ENCODE peak calls at places on chromosomes 11 and 22, in ten cellular contexts. Q is HFF-Myc, M is AG09319, U is brain microvascular endothelial cell, N is right lobe of liver, G is HFFc6, F is kidney epithelial cell, H is A549, W is PC-3, B is fibroblast of mammary gland. E is an unnamed sample.

GRCh38 chr11:16981651-16982194 is 32.5 kb downstream of the PLEKHA7 start:
- DNase-seq in M (no peak), Q (no peak), B (no peak), N (no peak), W (no peak), U (peak), G (no peak), H (no peak), F (peak), E (peak)

GRCh38 chr11:65478411-65479183 is 20.2 kb upstream of the MALAT1 start:
- DNase-seq in N (peak), W (no peak), G (no peak), U (peak), M (no peak), Q (no peak), B (peak), H (no peak), F (no peak), E (peak)

GRCh38 chr11:84780689-84781293 is 846.4 kb downstream of the DLG2 start:
- DNase-seq in N (no peak), B (peak), H (no peak), W (peak), U (peak), G (peak), F (no peak), Q (no peak), M (no peak), E (peak)

GRCh38 chr11:104918113-104918824 is 20.0 kb upstream of the CASP12 start:
- DNase-seq in B (peak), N (no peak), Q (no peak), U (peak), H (no peak), M (peak), W (peak), F (no peak), G (peak), E (peak)

GRCh38 chr22:42388130-42388797 is 43.9 kb downstream of the NFAM1 start:
- DNase-seq in H (no peak), W (peak), B (no peak), G (no peak), N (no peak), U (no peak), F (no peak), M (no peak), Q (no peak), E (peak)

GRCh38 chr22:25166266-25167056 is 33.2 kb upstream of the CRYBB3 start:
- DNase-seq in B (no peak), U (no peak), M (no peak), G (no peak), Q (no peak), F (no peak), W (no peak), H (no peak), N (no peak), E (no peak)

GRCh38 chr11:30984827-30985226 is 384.7 kb downstream of the DCDC1 start:
- DNase-seq in W (no peak), G (no peak), N (no peak), M (no peak), H (no peak), U (no peak), Q (no peak), B (peak), F (no peak), E (peak)

GRCh38 chr11:32891657-32892354 is 805 bp upstream of the QSER1 start:
- DNase-seq in U (no peak), W (peak), H (peak), Q (no peak), M (no peak), G (no peak), B (peak), N (no peak), F (no peak), E (peak)

GRCh38 chr22:21991309-21991596 is 8.7 kb upstream of the TOP3B start:
- DNase-seq in G (no peak), M (no peak), H (no peak), W (no peak), N (no peak), U (no peak), Q (no peak), F (no peak), B (no peak), E (no peak)

GRCh38 chr11:112795142-112795815 is 165.9 kb upstream of the NCAM1 start:
- DNase-seq in H (peak), W (peak), G (peak), F (no peak), U (peak), B (peak), Q (no peak), M (no peak), N (no peak), E (peak)

GRCh38 chr11:93489841-93490240 is 53.4 kb downstream of the SMCO4 start:
- DNase-seq in U (no peak), F (no peak), H (no peak), W (no peak), M (no peak), N (no peak), Q (no peak), G (no peak), B (no peak), E (no peak)

GRCh38 chr22:43077121-43077877 is 11.9 kb downstream of the TTLL1 start:
- DNase-seq in G (no peak), U (no peak), N (peak), B (no peak), F (no peak), Q (no peak), M (no peak), W (no peak), H (no peak), E (no peak)

GRCh38 chr22:29306175-29306829 is at the start of gene GAS2L1:
- DNase-seq in N (peak), M (peak), Q (peak), W (peak), H (peak), F (no peak), G (peak), U (peak), B (peak), E (peak)

GRCh38 chr22:47629791-47630655 is 867.6 kb downstream of the TBC1D22A start:
- DNase-seq in F (no peak), G (no peak), W (no peak), M (no peak), B (no peak), N (no peak), U (no peak), Q (no peak), H (no peak), E (no peak)

GRCh38 chr11:113389288-113389687 is 1.7 kb downstream of the ANKK1 start:
- DNase-seq in Q (no peak), G (no peak), W (no peak), N (no peak), U (no peak), H (no peak), F (no peak), M (no peak), B (no peak), E (no peak)

GRCh38 chr11:42770444-42771065 is 541.2 kb upstream of the API5 start:
- DNase-seq in B (peak), H (no peak), Q (no peak), M (no peak), G (no peak), F (no peak), W (peak), N (peak), U (no peak), E (peak)

GRCh38 chr22:28799125-28799833 is 1.1 kb downstream of the XBP1 start:
- DNase-seq in G (peak), W (peak), M (peak), U (peak), N (no peak), B (peak), Q (no peak), F (peak), H (peak), E (peak)

GRCh38 chr11:110467556-110467955 is 37.8 kb downstream of the FDX1 start:
- DNase-seq in W (no peak), N (no peak), Q (no peak), B (no peak), F (no peak), U (no peak), M (no peak), G (no peak), H (no peak), E (no peak)
- TF ChIP-seq CTCF in W (no peak), N (no peak), Q (no peak), B (no peak), F (no peak), U (no peak), M (no peak), G (no peak), H (no peak), E (no peak)

GRCh38 chr11:10564692-10565318 is 3.7 kb downstream of the LYVE1 start:
- DNase-seq in N (no peak), U (no peak), Q (no peak), W (peak), H (no peak), F (no peak), B (peak), M (no peak), G (no peak), E (peak)
- TF ChIP-seq CTCF in N (no peak), U (peak), Q (peak), W (peak), H (peak), F (peak), B (peak), M (peak), G (peak), E (peak)

GRCh38 chr11:68950268-68950667 is 30.5 kb downstream of the MRGPRD start:
- DNase-seq in H (peak), F (no peak), M (no peak), N (no peak), U (no peak), Q (peak), B (peak), W (peak), G (peak), E (peak)
- TF ChIP-seq CTCF in H (peak), F (peak), M (peak), N (no peak), U (peak), Q (peak), B (peak), W (peak), G (peak), E (peak)

GRCh38 chr11:9203715-9204311 is 61.3 kb downstream of the DENND5A start:
- DNase-seq in B (no peak), U (no peak), W (no peak), M (no peak), H (no peak), G (no peak), N (no peak), Q (no peak), F (no peak), E (no peak)
- TF ChIP-seq CTCF in B (no peak), U (peak), W (peak), M (no peak), H (no peak), G (no peak), N (no peak), Q (no peak), F (no peak), E (no peak)